ENCODE peak calls at places on chromosomes 2 and 18, in eight cellular contexts. T, A, J, Q, P, N, I and U are unnamed samples.

GRCh38 chr2:102273619-102274211 is 37.6 kb upstream of the IL1RL1 start:
- DNase-seq in Q (no peak), T (no peak), J (no peak), N (no peak), P (no peak), A (peak), I (no peak), U (no peak)

GRCh38 chr18:48983793-48984437 is 33.1 kb upstream of the SMAD7 start:
- DNase-seq in I (no peak), Q (peak), P (no peak), N (peak), A (peak), T (no peak), J (no peak), U (no peak)

GRCh38 chr18:8835556-8835955 is 130.2 kb downstream of the MTCL1 start:
- DNase-seq in Q (no peak), A (no peak), N (no peak), I (no peak), J (no peak), P (no peak), T (no peak), U (no peak)

GRCh38 chr2:186696337-186696736 is 2.5 kb downstream of the FAM171B start:
- DNase-seq in N (no peak), A (no peak), T (no peak), I (no peak), J (no peak), Q (no peak), P (no peak), U (no peak)

GRCh38 chr18:36758623-36759022 is 70.2 kb downstream of the TPGS2 start:
- DNase-seq in I (no peak), N (no peak), Q (no peak), A (no peak), P (no peak), T (no peak), J (no peak), U (no peak)

GRCh38 chr2:167702227-167702626 is 545.2 kb downstream of the STK39 start:
- DNase-seq in J (no peak), T (no peak), I (no peak), Q (no peak), P (no peak), A (no peak), N (no peak), U (no peak)

GRCh38 chr2:61114147-61114546 is 47.8 kb upstream of the C2orf74 start:
- DNase-seq in T (no peak), J (no peak), Q (no peak), A (no peak), P (no peak), N (no peak), I (no peak), U (no peak)

GRCh38 chr18:22831441-22831904 is 101.7 kb upstream of the RBBP8 start:
- DNase-seq in J (no peak), T (no peak), P (no peak), N (no peak), I (no peak), Q (no peak), A (peak), U (no peak)

GRCh38 chr18:49628993-49629795 is 67.3 kb downstream of the LIPG start:
- DNase-seq in P (no peak), Q (no peak), N (no peak), I (no peak), A (no peak), T (no peak), J (no peak), U (no peak)

GRCh38 chr18:12155996-12156395 is 62.4 kb downstream of the ANKRD62 start:
- DNase-seq in T (no peak), J (no peak), I (no peak), A (no peak), N (no peak), Q (no peak), P (no peak), U (no peak)

GRCh38 chr18:28831476-28831875 is 654.5 kb upstream of the CDH2 start:
- DNase-seq in A (no peak), N (no peak), J (no peak), T (no peak), I (no peak), Q (no peak), P (no peak), U (no peak)

GRCh38 chr2:178064051-178064450 is 8.5 kb downstream of the PDE11A start:
- DNase-seq in N (no peak), T (no peak), Q (no peak), J (no peak), I (no peak), A (no peak), P (no peak), U (no peak)

GRCh38 chr2:85578243-85579180 is 1.1 kb downstream of the VAMP8 start:
- DNase-seq in A (no peak), N (no peak), J (no peak), T (no peak), I (peak), P (no peak), Q (no peak), U (peak)

GRCh38 chr2:55973673-55974072 is 50.1 kb upstream of the EFEMP1 start:
- DNase-seq in P (no peak), T (no peak), A (no peak), J (no peak), Q (no peak), I (no peak), N (no peak), U (no peak)

DNA sequence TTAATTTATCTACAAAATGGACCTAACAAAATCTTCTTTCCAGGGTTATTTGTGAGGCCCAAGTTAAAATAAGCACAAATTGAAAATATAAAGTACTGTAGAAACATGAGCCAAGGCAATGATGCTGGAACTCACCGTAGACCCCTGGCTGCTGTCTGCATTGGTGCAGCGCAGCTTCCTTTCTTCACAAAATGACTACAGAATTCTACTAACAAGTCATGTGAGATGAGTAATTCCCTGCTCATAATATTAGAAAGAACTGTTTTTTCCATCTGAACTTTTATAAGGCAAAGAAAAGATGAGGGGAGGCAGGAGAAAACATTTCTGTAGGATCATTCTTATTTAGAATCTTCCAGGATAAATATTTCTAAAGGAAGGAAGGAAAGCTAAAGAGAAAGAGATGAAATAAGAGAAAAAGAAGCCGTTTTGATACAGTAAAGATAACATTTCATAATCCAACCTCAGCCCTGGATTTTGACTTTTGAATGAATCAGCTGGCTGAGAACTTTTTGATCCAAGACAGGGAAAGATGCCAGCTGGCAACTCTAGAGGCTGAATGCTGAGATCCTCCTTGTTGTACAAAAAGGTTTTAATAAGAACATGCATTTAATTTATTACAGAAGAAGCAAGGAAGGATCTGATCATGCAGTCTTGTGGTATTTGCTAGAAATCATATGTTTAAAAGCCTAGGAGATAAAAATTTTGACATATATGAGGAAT is 183.9 kb upstream of the KLHL14 start:
- DNase-seq in A (peak), J (no peak), Q (no peak), I (no peak), T (no peak), P (no peak), N (no peak), U (no peak)
- TF ChIP-seq CTCF in A (peak), J (no peak), Q (no peak), I (no peak), T (no peak), P (peak), N (peak), U (no peak)

GRCh38 chr2:529425-529824 is 147.8 kb downstream of the TMEM18 start:
- DNase-seq in I (no peak), Q (no peak), T (no peak), J (no peak), A (peak), N (peak), P (no peak), U (no peak)
- TF ChIP-seq CTCF in I (no peak), Q (peak), T (no peak), J (peak), A (peak), N (peak), P (peak), U (no peak)

DNA sequence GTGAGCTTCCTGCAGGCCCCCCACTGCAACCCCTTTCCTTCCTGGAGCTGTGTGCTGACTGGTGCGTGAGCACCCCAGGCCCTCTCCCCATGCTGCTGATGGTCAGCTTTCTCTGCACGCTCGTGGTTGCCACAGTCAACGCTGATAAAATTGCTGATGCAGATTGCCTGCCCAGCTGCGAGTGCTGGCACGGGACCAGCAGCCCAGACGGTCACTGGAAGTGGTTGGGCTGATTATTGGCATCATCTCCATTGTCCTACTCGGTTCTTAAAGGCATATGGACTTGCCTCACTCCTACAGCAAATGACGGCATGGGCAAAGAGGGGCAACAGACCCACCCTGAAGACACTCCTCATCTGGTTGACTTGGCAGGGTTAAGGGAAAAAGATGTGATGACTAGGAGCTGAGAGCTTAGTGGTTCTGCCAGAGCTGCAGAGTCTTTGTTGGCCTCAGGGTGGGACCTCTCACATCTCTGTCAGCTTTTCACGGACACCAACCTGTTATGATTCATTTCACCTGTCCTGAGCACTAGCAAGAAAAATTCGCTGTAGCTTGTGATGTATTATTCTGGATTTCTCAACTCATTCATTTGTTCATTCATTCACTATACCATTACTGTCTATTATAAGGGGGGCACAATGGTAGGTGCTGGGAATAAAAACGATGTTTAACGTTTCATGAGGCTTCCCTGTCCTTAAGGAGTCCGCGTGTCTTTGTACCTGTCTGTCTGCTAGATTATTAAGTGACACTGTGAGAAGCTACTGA is 38.4 kb downstream of the PAX8 start:
- DNase-seq in J (no peak), I (peak), A (peak), N (peak), Q (peak), T (no peak), P (no peak), U (no peak)
- TF ChIP-seq CTCF in J (no peak), I (no peak), A (no peak), N (no peak), Q (no peak), T (no peak), P (no peak), U (no peak)

GRCh38 chr2:165698621-165698946 is 95.5 kb downstream of the GALNT3 start:
- DNase-seq in P (peak), N (peak), I (no peak), A (peak), T (no peak), Q (peak), J (no peak), U (peak)
- TF ChIP-seq CTCF in P (peak), N (peak), I (no peak), A (peak), T (peak), Q (peak), J (no peak), U (peak)

GRCh38 chr2:160269803-160270570 is 69.9 kb upstream of the ITGB6 start:
- DNase-seq in A (peak), T (peak), J (peak), P (peak), Q (peak), N (peak), I (peak), U (peak)
- TF ChIP-seq CTCF in A (peak), T (peak), J (peak), P (peak), Q (peak), N (peak), I (peak), U (peak)

DNA sequence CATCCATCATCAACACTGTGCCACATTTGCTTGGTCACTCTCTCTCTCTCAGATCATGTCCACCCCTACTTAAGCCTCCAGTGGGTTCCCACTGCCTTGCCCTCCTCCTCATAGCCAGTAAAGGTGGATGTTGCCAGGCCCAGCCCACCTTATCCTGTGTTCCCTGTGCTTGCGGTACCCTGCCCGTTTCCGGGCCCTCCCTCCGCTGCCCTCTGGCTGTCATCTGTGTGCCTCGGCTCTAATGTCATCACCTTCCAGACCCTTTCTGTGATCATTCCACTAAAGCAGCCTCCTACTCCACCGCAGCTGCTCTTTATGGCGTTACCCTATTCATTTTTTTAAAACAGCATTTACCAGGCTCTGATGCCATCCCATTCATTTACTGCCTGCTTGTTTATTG is 305.7 kb upstream of the SKOR2 start:
- DNase-seq in Q (no peak), T (no peak), P (no peak), I (no peak), J (no peak), N (no peak), A (no peak), U (no peak)
- TF ChIP-seq CTCF in Q (no peak), T (no peak), P (no peak), I (no peak), J (no peak), N (no peak), A (no peak), U (no peak)

GRCh38 chr2:26578581-26578980 is 62.6 kb downstream of the CIB4 start:
- DNase-seq in A (no peak), N (no peak), I (peak), T (no peak), Q (no peak), P (no peak), J (no peak), U (no peak)

GRCh38 chr2:26577442-26578433 is 63.4 kb downstream of the CIB4 start:
- DNase-seq in I (peak), J (peak), P (peak), A (peak), Q (peak), N (peak), T (no peak), U (peak)

GRCh38 chr2:26574900-26575560 is 66.1 kb downstream of the CIB4 start:
- DNase-seq in A (no peak), T (no peak), I (peak), J (no peak), N (no peak), P (no peak), Q (no peak), U (no peak)

GRCh38 chr2:26575836-26576564 is 65.2 kb downstream of the CIB4 start:
- DNase-seq in I (peak), T (no peak), Q (no peak), P (no peak), J (no peak), A (no peak), N (no peak), U (no peak)

GRCh38 chr2:26576565-26577441 is 64.4 kb downstream of the CIB4 start:
- DNase-seq in A (no peak), P (no peak), I (peak), N (no peak), J (no peak), T (no peak), Q (no peak), U (no peak)
- TF ChIP-seq CTCF in A (no peak), P (no peak), I (no peak), N (no peak), J (no peak), T (no peak), Q (no peak), U (no peak)

DNA sequence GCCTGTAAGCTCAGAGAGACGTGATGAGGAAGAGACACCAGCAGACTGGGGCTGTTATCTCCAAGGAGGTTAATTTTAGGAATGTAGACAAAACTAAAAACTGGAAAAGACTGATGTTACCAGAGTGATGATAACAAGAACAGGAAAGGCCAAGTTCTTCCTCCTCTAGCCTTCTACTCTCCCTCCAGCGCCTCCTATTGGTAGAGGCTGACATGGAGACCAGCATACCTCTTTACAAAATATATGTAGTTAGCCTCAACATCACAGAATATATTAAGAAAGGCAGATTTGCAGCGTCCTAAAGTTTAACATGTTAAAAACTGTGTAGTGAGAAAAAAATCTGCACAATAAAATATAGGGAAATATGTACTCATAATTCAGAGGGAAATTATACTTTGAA is 66.0 kb downstream of the TCF4 start:
- DNase-seq in T (peak), P (peak), N (peak), Q (no peak), I (no peak), J (no peak), A (peak), U (peak)
- TF ChIP-seq CTCF in T (peak), P (peak), N (peak), Q (peak), I (no peak), J (peak), A (peak), U (peak)